ENCODE peak calls at places on chromosomes 7 and 10, in seven cellular contexts. N, V, H, F, J, Q and U are unnamed samples.

GRCh38 chr7:27204851-27205322 is 5.0 kb upstream of the HOXA13 start:
- DNase-seq in N (no peak), V (no peak), H (peak; percentile 46), F (peak; percentile 54), J (no peak), Q (peak; percentile 69), U (no peak)

GRCh38 chr7:127638197-127638596 is 13.8 kb upstream of the SND1 start:
- DNase-seq in N (no peak), V (no peak), H (no peak), F (no peak), J (no peak), Q (no peak), U (no peak)

GRCh38 chr10:32055478-32056135 is 618 bp downstream of the KIF5B start:
- DNase-seq in N (no peak), V (peak; percentile 70), H (peak; percentile 79), F (peak; percentile 30), J (peak; percentile 43), Q (peak; percentile 80), U (no peak)

GRCh38 chr10:71378341-71379117 is 18.2 kb upstream of the CDH23 start:
- DNase-seq in N (no peak), V (no peak), H (no peak), F (no peak), J (no peak), Q (no peak), U (no peak)

GRCh38 chr10:22364407-22364806 is 19.1 kb downstream of the SPAG6 start:
- DNase-seq in N (no peak), V (no peak), H (no peak), F (no peak), J (no peak), Q (no peak), U (no peak)

GRCh38 chr7:39825391-39825790 is 124.7 kb upstream of the CDK13 start:
- DNase-seq in N (no peak), V (no peak), H (no peak), F (no peak), J (no peak), Q (no peak), U (no peak)

GRCh38 chr7:121798896-121799295 is 74.1 kb upstream of the PTPRZ1 start:
- DNase-seq in N (no peak), V (no peak), H (peak; percentile 87), F (no peak), J (no peak), Q (peak; percentile 82), U (no peak)

GRCh38 chr10:92573091-92573797 is 649 bp downstream of the IDE start:
- DNase-seq in N (no peak), V (no peak), H (peak; percentile 55), F (peak; percentile 42), J (no peak), Q (peak; percentile 57), U (no peak)

GRCh38 chr7:82362129-82362528 is 81.4 kb downstream of the CACNA2D1 start:
- DNase-seq in N (no peak), V (no peak), H (peak; percentile 25), F (no peak), J (no peak), Q (no peak), U (no peak)

GRCh38 chr7:42572046-42572445 is 335.0 kb upstream of the GLI3 start:
- DNase-seq in N (no peak), V (no peak), H (no peak), F (no peak), J (no peak), Q (no peak), U (no peak)

GRCh38 chr10:21122907-21123306 is 225.8 kb upstream of the NEBL start:
- DNase-seq in N (no peak), V (no peak), H (no peak), F (no peak), J (no peak), Q (no peak), U (no peak)

GRCh38 chr10:111200505-111201186 is 123.8 kb downstream of the ADRA2A start:
- DNase-seq in N (no peak), V (no peak), H (no peak), F (no peak), J (no peak), Q (no peak), U (no peak)

GRCh38 chr7:44144968-44145418 is 3.9 kb upstream of the MYL7 start:
- DNase-seq in N (no peak), V (no peak), H (no peak), F (no peak), J (no peak), Q (no peak), U (no peak)

GRCh38 chr7:37100735-37101331 is 347.8 kb downstream of the ELMO1 start:
- DNase-seq in N (no peak), V (no peak), H (no peak), F (no peak), J (peak; percentile 80), Q (no peak), U (no peak)

GRCh38 chr7:94395141-94396041 is 696 bp downstream of the COL1A2 start:
- DNase-seq in N (peak; percentile 59), V (peak; percentile 86), H (peak; percentile 89), F (peak; percentile 80), J (peak; percentile 63), Q (peak; percentile 79), U (peak; percentile 61)

GRCh38 chr10:91571671-91572070 is 61.2 kb downstream of the PPP1R3C start:
- DNase-seq in N (no peak), V (no peak), H (no peak), F (no peak), J (no peak), Q (no peak), U (no peak)

GRCh38 chr10:103765981-103766380 is 89.4 kb downstream of the SH3PXD2A start:
- DNase-seq in N (no peak), V (no peak), H (no peak), F (peak; percentile 10), J (no peak), Q (no peak), U (no peak)

GRCh38 chr10:6564367-6564766 is 15.7 kb downstream of the PRKCQ start:
- DNase-seq in N (no peak), V (no peak), H (no peak), F (no peak), J (no peak), Q (no peak), U (no peak)

GRCh38 chr10:27679996-27680395 is 65.6 kb downstream of the MKX start:
- DNase-seq in N (no peak), V (no peak), H (peak; percentile 38), F (no peak), J (no peak), Q (no peak), U (no peak)

GRCh38 chr7:69823151-69823744 is 225.0 kb downstream of the AUTS2 start:
- DNase-seq in N (no peak), V (no peak), H (no peak), F (no peak), J (no peak), Q (no peak), U (no peak)

GRCh38 chr7:69826283-69826682 is 228.0 kb downstream of the AUTS2 start:
- DNase-seq in N (no peak), V (no peak), H (no peak), F (no peak), J (no peak), Q (no peak), U (no peak)

GRCh38 chr7:69832356-69832755 is 234.1 kb downstream of the AUTS2 start:
- DNase-seq in N (no peak), V (no peak), H (no peak), F (no peak), J (no peak), Q (no peak), U (no peak)

GRCh38 chr7:69825031-69825681 is 226.9 kb downstream of the AUTS2 start:
- DNase-seq in N (no peak), V (no peak), H (no peak), F (no peak), J (no peak), Q (no peak), U (no peak)

GRCh38 chr7:69827140-69827919 is 229.1 kb downstream of the AUTS2 start:
- DNase-seq in N (no peak), V (no peak), H (no peak), F (no peak), J (no peak), Q (no peak), U (no peak)
- TF ChIP-seq EZH2 in N (no peak), V (no peak), H (no peak), F (no peak), J (no peak), Q (no peak), U (no peak)

GRCh38 chr10:30141366-30141886 is 82.0 kb upstream of the JCAD start:
- DNase-seq in N (no peak), V (no peak), H (no peak), F (no peak), J (no peak), Q (no peak), U (no peak)
- H3K4me2 ChIP-seq in N (no peak overlapping the region), V (no peak overlapping the region), H (no peak overlapping the region), F (no peak overlapping the region), J (no peak overlapping the region), Q (no peak overlapping the region), U (no peak overlapping the region)

GRCh38 chr10:57972783-57973182 is 294.9 kb downstream of the IPMK start:
- DNase-seq in N (no peak), V (no peak), H (no peak), F (no peak), J (no peak), Q (no peak), U (no peak)

GRCh38 chr10:57973451-57973850 is 294.2 kb downstream of the IPMK start:
- DNase-seq in N (no peak), V (no peak), H (no peak), F (peak; percentile 56), J (no peak), Q (no peak), U (no peak)

GRCh38 chr10:57962839-57963238 is 304.9 kb downstream of the IPMK start:
- DNase-seq in N (no peak), V (no peak), H (no peak), F (no peak), J (no peak), Q (no peak), U (no peak)

GRCh38 chr10:57964371-57964770 is 303.3 kb downstream of the IPMK start:
- DNase-seq in N (no peak), V (no peak), H (no peak), F (peak; percentile 94), J (no peak), Q (no peak), U (no peak)

DNA sequence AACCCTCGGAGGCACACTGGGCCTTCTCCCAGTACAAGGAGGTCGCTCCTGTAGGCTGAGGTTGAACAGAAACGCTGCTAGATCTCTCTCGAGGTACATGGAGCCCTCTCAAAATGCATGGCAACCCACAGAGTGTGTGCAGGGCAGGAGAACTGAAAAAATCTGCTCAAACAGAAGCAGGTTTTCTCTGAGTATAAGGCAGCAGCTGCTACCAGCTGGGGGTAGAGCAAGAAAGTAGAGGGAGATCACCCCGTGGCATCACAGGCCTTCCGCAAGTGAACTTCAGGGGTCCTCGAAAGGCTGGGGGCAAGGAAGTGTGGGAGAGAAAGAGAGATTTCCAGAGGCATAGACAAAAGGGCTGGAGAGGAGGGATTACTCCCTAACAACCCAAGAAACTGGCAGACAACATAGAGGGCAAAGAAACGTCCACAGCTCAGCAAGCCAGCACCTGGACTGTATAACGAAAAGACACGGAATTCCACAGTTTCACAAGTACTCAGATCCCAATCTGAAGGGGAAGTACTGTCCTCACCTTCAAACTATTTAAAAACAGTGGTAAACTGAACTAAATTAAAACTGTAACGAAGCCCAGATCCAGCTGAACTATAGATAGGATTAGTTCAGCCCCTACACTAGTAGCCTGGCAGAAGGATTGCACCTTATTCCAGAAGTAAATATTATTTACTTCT is 299.2 kb downstream of the IPMK start:
- DNase-seq in N (no peak), V (no peak), H (no peak), F (no peak), J (no peak), Q (peak; percentile 10), U (no peak)
- H2AFZ ChIP-seq in N (no peak overlapping the region), V (no peak overlapping the region), H (peak overlapping the region; percentile 78), F (no peak overlapping the region), J (no peak overlapping the region), Q (peak overlapping the region; percentile 69), U (no peak overlapping the region)

GRCh38 chr10:8044908-8045727 is 9.4 kb upstream of the GATA3 start:
- DNase-seq in N (no peak), V (peak; percentile 25), H (peak; percentile 82), F (no peak), J (no peak), Q (peak; percentile 72), U (no peak)
- TF ChIP-seq EZH2 in N (no peak), V (peak; percentile 50), H (peak; percentile 94), F (no peak), J (peak; percentile 59), Q (peak; percentile 92), U (no peak)